ENCODE peak calls at places on chromosomes 4 and X, in eight cellular contexts. Y, K, P, R, N, U, J and M are unnamed samples.

GRCh38 chr4:67447873-67448272 is 97.4 kb downstream of the CENPC start:
- DNase-seq in Y (no peak), K (no peak), P (no peak), R (no peak), N (no peak), U (no peak), J (no peak), M (no peak)

GRCh38 chrX:118495958-118496762 is 545 bp downstream of the DOCK11 start:
- DNase-seq in Y (peak), K (peak), P (peak), R (peak), N (peak), U (no peak), J (peak), M (no peak)

GRCh38 chr4:12555011-12555410 is 929.1 kb downstream of the RAB28 start:
- DNase-seq in Y (no peak), K (peak), P (peak), R (peak), N (no peak), U (no peak), J (peak), M (no peak)

GRCh38 chrX:98459669-98460068 is 1576.0 kb downstream of the RPA4 start:
- DNase-seq in Y (no peak), K (no peak), P (no peak), R (no peak), N (no peak), U (no peak), J (no peak), M (no peak)

GRCh38 chr4:40199999-40200880 is 3.4 kb downstream of the RHOH start:
- DNase-seq in Y (no peak), K (no peak), P (no peak), R (peak), N (no peak), U (no peak), J (peak), M (no peak)

GRCh38 chr4:162498168-162498567 is 334.4 kb upstream of the FSTL5 start:
- DNase-seq in Y (no peak), K (no peak), P (no peak), R (no peak), N (no peak), U (no peak), J (peak), M (no peak)

GRCh38 chr4:73221734-73222133 is 36.9 kb downstream of the ANKRD17 start:
- DNase-seq in Y (no peak), K (no peak), P (no peak), R (no peak), N (no peak), U (no peak), J (no peak), M (no peak)

GRCh38 chr4:57053508-57053907 is 56.7 kb downstream of the IGFBP7 start:
- DNase-seq in Y (no peak), K (no peak), P (peak), R (peak), N (no peak), U (peak), J (peak), M (no peak)

GRCh38 chrX:18649498-18649951 is 22.4 kb downstream of the RS1 start:
- DNase-seq in Y (no peak), K (no peak), P (no peak), R (no peak), N (no peak), U (no peak), J (no peak), M (no peak)

GRCh38 chr4:109005523-109005922 is 242.7 kb upstream of the ETNPPL start:
- DNase-seq in Y (no peak), K (peak), P (peak), R (peak), N (no peak), U (no peak), J (peak), M (no peak)

GRCh38 chr4:5757954-5758353 is 47.0 kb downstream of the EVC start:
- DNase-seq in Y (no peak), K (no peak), P (no peak), R (no peak), N (no peak), U (no peak), J (no peak), M (no peak)

GRCh38 chrX:119427024-119427794 is 28.1 kb downstream of the SLC25A43 start:
- DNase-seq in Y (no peak), K (peak), P (no peak), R (peak), N (no peak), U (no peak), J (peak), M (no peak)

GRCh38 chr4:8695237-8696219 is 103.0 kb downstream of the CPZ start:
- DNase-seq in Y (no peak), K (no peak), P (no peak), R (no peak), N (no peak), U (no peak), J (no peak), M (no peak)

GRCh38 chr4:28744066-28744465 is 1883.4 kb downstream of the STIM2 start:
- DNase-seq in Y (no peak), K (peak), P (no peak), R (no peak), N (no peak), U (peak), J (peak), M (no peak)

GRCh38 chr4:37762294-37763163 is 64.0 kb upstream of the PGM2 start:
- DNase-seq in Y (no peak), K (peak), P (peak), R (no peak), N (no peak), U (peak), J (peak), M (no peak)

GRCh38 chr4:37383579-37384229 is 139.2 kb downstream of the NWD2 start:
- DNase-seq in Y (no peak), K (peak), P (peak), R (peak), N (peak), U (peak), J (peak), M (no peak)

GRCh38 chrX:154735695-154736393 is 15.0 kb downstream of the GAB3 start:
- DNase-seq in Y (no peak), K (peak), P (peak), R (peak), N (no peak), U (peak), J (peak), M (no peak)

GRCh38 chr4:186068581-186069402 is at the start of gene TLR3:
- DNase-seq in Y (no peak), K (peak), P (peak), R (peak), N (no peak), U (peak), J (peak), M (no peak)

GRCh38 chrX:153353416-153353815 is 19.5 kb downstream of the ZNF275 start:
- DNase-seq in Y (no peak), K (no peak), P (no peak), R (no peak), N (no peak), U (no peak), J (no peak), M (no peak)

GRCh38 chr4:15436515-15436914 is 8.7 kb downstream of the C1QTNF7 start:
- DNase-seq in Y (no peak), K (peak), P (no peak), R (peak), N (peak), U (peak), J (no peak), M (no peak)

GRCh38 chr4:63017300-63017699 is 1392.0 kb downstream of the TECRL start:
- DNase-seq in Y (no peak), K (no peak), P (no peak), R (no peak), N (peak), U (no peak), J (no peak), M (no peak)

DNA sequence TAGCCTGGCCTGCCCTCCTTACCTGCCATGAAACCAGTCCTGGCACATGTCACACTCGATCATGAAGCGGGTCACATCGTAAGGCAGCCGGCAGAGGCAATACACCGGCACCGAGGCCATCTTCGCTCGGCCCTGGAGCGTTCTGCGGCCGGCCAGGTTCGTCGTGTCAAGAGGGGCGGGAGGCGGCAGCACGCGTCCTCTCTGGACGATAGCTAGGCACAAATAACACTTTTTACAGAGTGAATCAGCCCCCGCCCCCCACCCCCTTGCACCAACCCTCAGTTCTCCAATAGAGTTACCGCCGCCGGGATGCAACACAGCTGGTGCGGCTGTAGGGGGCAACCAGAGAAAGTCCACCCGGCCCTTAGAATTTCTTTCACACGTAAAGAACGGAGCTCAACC is 1.7 kb downstream of the PHF8 start:
- DNase-seq in Y (peak), K (peak), P (peak), R (peak), N (peak), U (peak), J (peak), M (no peak)
- TF ChIP-seq CTCF in Y (peak), K (peak), P (peak), R (peak), N (peak), U (peak), J (peak), M (no peak)

GRCh38 chrX:7132335-7133035 is 15.0 kb upstream of the STS start:
- DNase-seq in Y (no peak), K (peak), P (peak), R (peak), N (no peak), U (peak), J (peak), M (no peak)
- TF ChIP-seq CTCF in Y (peak), K (peak), P (peak), R (peak), N (peak), U (peak), J (peak), M (no peak)

GRCh38 chrX:39443240-39443639 is 642.0 kb downstream of the MID1IP1 start:
- DNase-seq in Y (no peak), K (no peak), P (no peak), R (no peak), N (no peak), U (no peak), J (no peak), M (no peak)

GRCh38 chrX:39438603-39439602 is 637.6 kb downstream of the MID1IP1 start:
- DNase-seq in Y (no peak), K (no peak), P (no peak), R (no peak), N (no peak), U (no peak), J (no peak), M (no peak)

GRCh38 chrX:39442332-39442731 is 641.1 kb downstream of the MID1IP1 start:
- DNase-seq in Y (no peak), K (no peak), P (no peak), R (no peak), N (no peak), U (no peak), J (no peak), M (no peak)

GRCh38 chrX:39439910-39440733 is 638.9 kb downstream of the MID1IP1 start:
- DNase-seq in Y (no peak), K (no peak), P (no peak), R (no peak), N (no peak), U (no peak), J (no peak), M (no peak)

GRCh38 chrX:39440734-39441305 is 639.6 kb downstream of the MID1IP1 start:
- DNase-seq in Y (no peak), K (no peak), P (no peak), R (no peak), N (no peak), U (no peak), J (no peak), M (no peak)
- TF ChIP-seq CTCF in Y (no peak), K (no peak), P (no peak), R (no peak), N (no peak), U (no peak), J (no peak), M (no peak)

DNA sequence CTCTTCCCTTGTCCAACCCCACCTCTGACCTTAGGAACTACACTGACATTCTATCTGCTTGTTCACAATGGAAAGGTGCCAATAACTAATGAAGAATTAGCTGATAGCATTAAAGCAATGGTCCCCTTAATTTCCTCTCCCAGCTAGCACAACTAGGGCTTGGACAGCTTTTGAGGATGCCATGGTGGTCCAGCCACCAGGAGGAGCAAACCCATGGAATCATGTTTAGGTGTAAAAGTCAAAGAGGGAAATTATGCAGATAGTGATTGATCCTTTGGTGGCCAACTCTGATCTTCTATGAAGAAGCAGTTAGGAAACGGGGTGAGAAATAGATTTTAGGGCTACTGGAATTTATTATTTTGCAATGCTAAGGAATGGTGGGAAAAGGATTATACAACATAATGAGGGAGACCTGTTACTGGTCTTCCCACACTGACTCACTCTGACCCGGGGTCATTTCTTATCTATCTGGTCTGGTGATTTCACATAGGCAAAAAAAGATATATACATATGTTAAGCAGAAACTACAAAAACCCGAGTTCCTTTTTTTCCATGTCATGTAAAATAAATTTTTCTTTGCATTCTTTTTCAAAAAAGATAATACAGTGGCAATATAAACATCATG is 45.8 kb upstream of the FBXW7 start:
- DNase-seq in Y (no peak), K (no peak), P (no peak), R (no peak), N (no peak), U (no peak), J (no peak), M (no peak)
- TF ChIP-seq CTCF in Y (no peak), K (no peak), P (no peak), R (peak), N (peak), U (peak), J (no peak), M (no peak)

GRCh38 chrX:3815896-3816664 is 102.6 kb upstream of the PRKX start:
- DNase-seq in Y (peak), K (peak), P (no peak), R (peak), N (peak), U (peak), J (peak), M (peak)
- TF ChIP-seq CTCF in Y (no peak), K (no peak), P (no peak), R (peak), N (no peak), U (no peak), J (no peak), M (no peak)